ENCODE peak calls at places on chromosomes 2 and 18, in seven cellular contexts. J is K562, B is HCT116, M is H1, C is HepG2, U is GM12878, N is SK-N-SH. D is an unnamed sample.

GRCh38 chr2:112010751-112011150 is 44.3 kb upstream of the TMEM87B start:
- DNase-seq in J (no peak), B (no peak), M (no peak), C (no peak), U (no peak), N (no peak), D (no peak)

GRCh38 chr2:216370961-216371633 is 1.2 kb downstream of the MARCHF4 start:
- DNase-seq in J (no peak), B (no peak), M (peak), C (no peak), U (no peak), N (peak), D (no peak)

GRCh38 chr18:69898241-69898861 is 49.3 kb downstream of the CD226 start:
- DNase-seq in J (no peak), B (no peak), M (no peak), C (peak), U (no peak), N (no peak), D (no peak)

GRCh38 chr2:70923378-70924015 is 12.2 kb upstream of the ATP6V1B1 start:
- DNase-seq in J (peak), B (no peak), M (peak), C (no peak), U (no peak), N (peak), D (peak)

GRCh38 chr2:98634406-98635092 is 26.2 kb downstream of the UNC50 start:
- DNase-seq in J (peak), B (peak), M (peak), C (peak), U (no peak), N (peak), D (no peak)

GRCh38 chr2:213107728-213108127 is 43.7 kb downstream of the IKZF2 start:
- DNase-seq in J (no peak), B (no peak), M (no peak), C (no peak), U (no peak), N (no peak), D (no peak)

GRCh38 chr18:46920067-46920466 is 2.7 kb downstream of the KATNAL2 start:
- DNase-seq in J (no peak), B (no peak), M (no peak), C (no peak), U (no peak), N (no peak), D (no peak)

GRCh38 chr2:174593574-174594203 is 3.9 kb downstream of the WIPF1 start:
- DNase-seq in J (no peak), B (no peak), M (no peak), C (no peak), U (peak), N (no peak), D (no peak)

GRCh38 chr18:36078751-36079529 is 11.6 kb upstream of the RPRD1A start:
- DNase-seq in J (no peak), B (no peak), M (no peak), C (peak), U (no peak), N (no peak), D (no peak)

GRCh38 chr2:122209377-122209776 is 453.9 kb downstream of the TSN start:
- DNase-seq in J (no peak), B (no peak), M (no peak), C (no peak), U (no peak), N (no peak), D (no peak)

GRCh38 chr2:122206101-122206500 is 450.6 kb downstream of the TSN start:
- DNase-seq in J (no peak), B (no peak), M (no peak), C (no peak), U (no peak), N (no peak), D (no peak)

GRCh38 chr2:122205637-122206036 is 450.2 kb downstream of the TSN start:
- DNase-seq in J (no peak), B (no peak), M (no peak), C (no peak), U (no peak), N (no peak), D (no peak)

GRCh38 chr2:122203523-122203922 is 448.1 kb downstream of the TSN start:
- DNase-seq in J (no peak), B (no peak), M (no peak), C (no peak), U (no peak), N (no peak), D (no peak)
- TF ChIP-seq JUND in J (no peak), B (no peak), M (no peak), C (no peak), U (no peak), N (no peak), D (no peak)

GRCh38 chr2:113278073-113278811 is 479 bp downstream of the PAX8 start:
- DNase-seq in J (no peak), B (no peak), M (peak), C (no peak), U (no peak), N (peak), D (no peak)
- TF ChIP-seq JUND in J (no peak), B (no peak), M (no peak), C (no peak), U (no peak), N (no peak), D (no peak)

GRCh38 chr2:55108456-55108855 is 58.2 kb upstream of the RTN4 start:
- DNase-seq in J (no peak), B (no peak), M (no peak), C (no peak), U (no peak), N (no peak), D (no peak)
- TF ChIP-seq JUND in J (no peak), B (no peak), M (no peak), C (no peak), U (no peak), N (no peak), D (no peak)

GRCh38 chr18:56795381-56795780 is 144.2 kb downstream of the WDR7 start:
- DNase-seq in J (no peak), B (no peak), M (no peak), C (no peak), U (no peak), N (no peak), D (no peak)
- TF ChIP-seq JUND in J (no peak), B (no peak), M (no peak), C (no peak), U (no peak), N (no peak), D (no peak)

GRCh38 chr2:66436546-66436945 is 1.6 kb downstream of the MEIS1 start:
- DNase-seq in J (no peak), B (no peak), M (no peak), C (no peak), U (no peak), N (no peak), D (no peak)

GRCh38 chr2:66434679-66435548 is at the start of gene MEIS1:
- DNase-seq in J (peak), B (no peak), M (peak), C (peak), U (no peak), N (peak), D (peak)

GRCh38 chr2:66437055-66437454 is 2.1 kb downstream of the MEIS1 start:
- DNase-seq in J (no peak), B (no peak), M (no peak), C (no peak), U (no peak), N (no peak), D (no peak)

GRCh38 chr2:66435549-66435875 is 587 bp downstream of the MEIS1 start:
- DNase-seq in J (peak), B (no peak), M (no peak), C (no peak), U (no peak), N (no peak), D (no peak)

DNA sequence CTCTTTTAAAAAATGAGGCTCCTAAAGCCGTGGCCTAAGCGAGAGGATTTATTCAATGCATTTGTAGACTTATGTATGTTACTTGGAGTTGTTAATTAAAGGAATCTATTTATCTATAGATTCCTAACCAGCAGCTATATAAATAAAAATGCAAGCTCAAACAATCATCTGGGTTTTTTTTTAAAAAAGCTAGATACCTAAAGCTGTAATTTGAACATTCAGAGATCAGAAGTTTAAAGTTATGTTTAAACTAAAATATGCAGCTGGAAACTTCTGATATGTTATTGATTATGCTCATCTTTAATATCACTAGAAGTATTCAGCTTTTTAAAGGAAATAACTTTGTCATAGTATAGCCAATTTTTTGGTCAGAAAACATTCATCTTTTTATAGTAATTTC is 1.0 kb downstream of the MEIS1 start:
- DNase-seq in J (no peak), B (no peak), M (no peak), C (no peak), U (no peak), N (no peak), D (no peak)
- TF ChIP-seq JUND in J (no peak), B (no peak), M (no peak), C (no peak), U (no peak), N (no peak), D (no peak)

DNA sequence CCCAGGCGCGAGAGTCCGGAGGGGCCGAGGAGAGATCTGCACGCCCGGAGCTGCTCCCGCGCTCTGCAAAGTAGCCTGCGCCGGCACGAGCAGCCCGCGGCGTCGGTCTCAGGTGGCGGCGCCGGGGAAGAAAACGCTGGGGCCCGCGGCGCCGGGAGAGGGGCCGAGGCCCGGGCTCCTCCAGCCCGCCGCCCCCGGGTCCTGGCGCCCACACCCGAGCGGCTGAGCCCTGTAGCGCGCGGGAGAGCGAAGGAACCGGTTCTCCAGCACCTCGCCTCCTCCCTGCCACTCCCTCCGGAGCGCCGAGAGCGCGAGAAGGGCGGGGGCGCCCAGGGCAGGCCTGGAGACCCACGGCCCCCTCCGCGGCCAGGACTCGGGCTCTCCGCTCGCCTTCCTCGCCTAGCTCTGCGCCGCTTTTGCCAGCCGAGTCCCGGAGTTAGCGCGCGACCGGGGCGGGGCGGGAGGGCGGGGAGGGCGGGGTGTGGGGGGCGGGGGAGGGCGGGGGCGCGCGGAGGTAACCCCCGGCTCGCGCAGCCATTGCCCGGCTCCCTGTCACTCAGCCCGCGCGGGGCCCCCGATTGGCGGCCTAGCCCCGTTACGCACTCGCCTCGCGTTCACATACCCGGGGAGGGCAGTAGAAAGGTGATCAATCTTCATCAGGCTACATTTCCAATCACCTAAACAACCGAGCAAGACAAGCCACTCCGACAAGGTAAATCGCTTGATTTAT is at the start of gene OTX1:
- DNase-seq in J (peak), B (peak), M (peak), C (peak), U (peak), N (peak), D (peak)
- TF ChIP-seq JUND in J (no peak), B (no peak), M (no peak), C (peak), U (no peak), N (no peak), D (no peak)

GRCh38 chr18:38312532-38312931 is 746.9 kb upstream of the CELF4 start:
- DNase-seq in J (no peak), B (no peak), M (no peak), C (no peak), U (no peak), N (peak), D (no peak)
- TF ChIP-seq JUND in J (no peak), B (no peak), M (no peak), C (no peak), U (no peak), N (no peak), D (no peak)

D was measured in T47D.